ENCODE peak calls at places on chromosomes 3 and 15, in four cellular contexts. One of them, this sample, is unnamed.
A peak's percentile ranks its signal among the peaks of the same experiment; 100 is the strongest.

GRCh38 chr15:73141216-73141900 is 89.1 kb downstream of the NEO1 start:
- DNase-seq in SK-N-SH: peak; percentile 14
- DNase-seq in tibial artery: no peak
- DNase-seq in H54: no peak
- DNase-seq in this sample: no peak

GRCh38 chr15:40344631-40345120 is 3.9 kb upstream of the CCDC9B start:
- DNase-seq in SK-N-SH: peak; percentile 87
- DNase-seq in tibial artery: peak; percentile 55
- DNase-seq in H54: peak; percentile 79
- DNase-seq in this sample: peak; percentile 55

GRCh38 chr3:8987673-8988655 is 24.7 kb upstream of the RAD18 start:
- DNase-seq in SK-N-SH: peak; percentile 91
- DNase-seq in tibial artery: peak; percentile 64
- DNase-seq in H54: peak; percentile 90
- DNase-seq in this sample: peak; percentile 49

GRCh38 chr3:151403246-151403645 is 18.7 kb upstream of the P2RY12 start:
- DNase-seq in SK-N-SH: no peak
- DNase-seq in tibial artery: no peak
- DNase-seq in H54: no peak
- DNase-seq in this sample: peak; percentile 43

GRCh38 chr15:57554063-57554820 is 37.5 kb upstream of the MYZAP start:
- DNase-seq in SK-N-SH: peak; percentile 36
- DNase-seq in tibial artery: no peak
- DNase-seq in H54: no peak
- DNase-seq in this sample: peak; percentile 22

GRCh38 chr15:51776952-51777574 is 25.7 kb downstream of the TMOD2 start:
- DNase-seq in SK-N-SH: peak; percentile 66
- DNase-seq in tibial artery: peak; percentile 50
- DNase-seq in H54: peak; percentile 17
- DNase-seq in this sample: peak; percentile 74

GRCh38 chr3:115961390-115961789 is 338.1 kb downstream of the GAP43 start:
- DNase-seq in SK-N-SH: no peak
- DNase-seq in tibial artery: no peak
- DNase-seq in H54: no peak
- DNase-seq in this sample: no peak

GRCh38 chr15:45871121-45871855 is 236.5 kb downstream of the SQOR start:
- DNase-seq in SK-N-SH: no peak
- DNase-seq in tibial artery: no peak
- DNase-seq in H54: no peak
- DNase-seq in this sample: peak; percentile 30

GRCh38 chr15:60957111-60957510 is 272.0 kb downstream of the RORA start:
- DNase-seq in SK-N-SH: no peak
- DNase-seq in tibial artery: no peak
- DNase-seq in H54: no peak
- DNase-seq in this sample: no peak

GRCh38 chr15:99098426-99098825 is 6.5 kb upstream of the SYNM start:
- DNase-seq in SK-N-SH: no peak
- DNase-seq in tibial artery: no peak
- DNase-seq in H54: no peak
- DNase-seq in this sample: no peak

GRCh38 chr3:4670352-4670751 is 177.2 kb downstream of the ITPR1 start:
- DNase-seq in SK-N-SH: peak; percentile 25
- DNase-seq in tibial artery: no peak
- DNase-seq in H54: peak; percentile 19
- DNase-seq in this sample: no peak

GRCh38 chr3:57597973-57598351 is 818 bp upstream of the ARF4 start:
- DNase-seq in SK-N-SH: no peak
- DNase-seq in tibial artery: no peak
- DNase-seq in H54: no peak
- DNase-seq in this sample: no peak

GRCh38 chr15:58462973-58463663 is 31.3 kb downstream of the LIPC start:
- DNase-seq in SK-N-SH: no peak
- DNase-seq in tibial artery: no peak
- DNase-seq in H54: no peak
- DNase-seq in this sample: no peak

GRCh38 chr15:82535566-82536408 is 4.5 kb downstream of the RPS17 start:
- DNase-seq in SK-N-SH: no peak
- DNase-seq in tibial artery: no peak
- DNase-seq in H54: no peak
- DNase-seq in this sample: no peak

GRCh38 chr3:12287727-12288465 is 974 bp upstream of the PPARG start:
- DNase-seq in SK-N-SH: peak; percentile 77
- DNase-seq in tibial artery: no peak
- DNase-seq in H54: peak; percentile 45
- DNase-seq in this sample: no peak

This sample was measured in astrocyte of the spinal cord.